ENCODE peak calls at places on chromosomes 11 and 22, in six cellular contexts. N is stimulated activated CD4-positive, alpha-beta T cell treated with anti-CD3 and anti-CD28 coated beads, TNF-alpha, amount 100 ng/mL, for 4 hours; W is AG08395; Y is H9; C is KBM-7; K is fibroblast of lung. V is an unnamed sample.
A peak's percentile ranks its signal among the peaks of the same experiment; 100 is the strongest.

GRCh38 chr11:125418396-125418795 is 77.7 kb downstream of the FEZ1 start:
- DNase-seq in Y (no peak), W (no peak), N (no peak), K (no peak), C (no peak), V (no peak)

GRCh38 chr11:1946812-1947480 is at the start of gene MRPL23:
- DNase-seq in K (no peak), N (peak; percentile 29), Y (no peak), C (no peak), W (no peak), V (no peak)

GRCh38 chr11:73040046-73040445 is 102.1 kb downstream of the FCHSD2 start:
- DNase-seq in C (no peak), N (no peak), W (no peak), K (no peak), Y (no peak), V (no peak)

GRCh38 chr11:31872074-31872440 is 60.9 kb upstream of the PAX6 start:
- DNase-seq in K (no peak), N (no peak), Y (no peak), C (no peak), W (no peak), V (no peak)

GRCh38 chr11:131079036-131079435 is 162.8 kb upstream of the SNX19 start:
- DNase-seq in K (no peak), Y (no peak), C (no peak), N (no peak), W (no peak), V (no peak)

GRCh38 chr11:111001986-111002616 is 243.4 kb upstream of the POU2AF2 start:
- DNase-seq in N (no peak), Y (no peak), K (peak; percentile 95), W (peak; percentile 84), C (no peak), V (peak; percentile 88)

GRCh38 chr11:65135633-65136145 is 1.4 kb upstream of the SYVN1 start:
- DNase-seq in C (no peak), N (no peak), K (no peak), Y (no peak), W (no peak), V (no peak)

GRCh38 chr11:65892661-65893317 is 2.3 kb downstream of the CCDC85B start:
- DNase-seq in W (no peak), C (no peak), K (no peak), Y (no peak), N (no peak), V (no peak)

GRCh38 chr11:72754544-72755155 is 2.4 kb upstream of the ARAP1 start:
- DNase-seq in K (no peak), N (no peak), Y (peak; percentile 60), W (no peak), C (no peak), V (no peak)

GRCh38 chr22:27046126-27046525 is 388.7 kb downstream of the MIAT start:
- DNase-seq in Y (no peak), C (no peak), N (no peak), W (no peak), K (no peak), V (no peak)

GRCh38 chr11:93340223-93340622 is 9.7 kb downstream of the DEUP1 start:
- DNase-seq in Y (no peak), K (no peak), N (no peak), C (no peak), W (no peak), V (no peak)

GRCh38 chr11:69351460-69351859 is 57.5 kb downstream of the MYEOV start:
- DNase-seq in Y (no peak), N (no peak), C (no peak), K (peak; percentile 54), W (peak; percentile 71), V (peak; percentile 83)

GRCh38 chr11:131914299-131914902 is 544.0 kb downstream of the NTM start:
- DNase-seq in C (no peak), W (peak; percentile 62), K (peak; percentile 48), Y (no peak), N (no peak), V (no peak)